ENCODE peak calls at places on chromosomes 7 and 10, in seven cellular contexts. P, Q, O, A, V, J and F are unnamed samples.

GRCh38 chr7:49850921-49851613 is 77.6 kb downstream of the VWC2 start:
- DNase-seq in P (no peak), Q (no peak), O (no peak), A (no peak), V (no peak), J (no peak), F (no peak)

GRCh38 chr10:73251683-73252444 is 580 bp downstream of the MRPS16 start:
- DNase-seq in P (no peak), Q (no peak), O (peak), A (no peak), V (no peak), J (peak), F (no peak)

GRCh38 chr7:76267107-76267834 is 35.2 kb upstream of the HSPB1 start:
- DNase-seq in P (no peak), Q (no peak), O (no peak), A (no peak), V (no peak), J (no peak), F (no peak)

GRCh38 chr10:4246881-4247358 is 461.9 kb upstream of the KLF6 start:
- DNase-seq in P (no peak), Q (no peak), O (no peak), A (no peak), V (no peak), J (peak), F (no peak)

GRCh38 chr7:129263168-129263567 is 38.3 kb downstream of the AHCYL2 start:
- DNase-seq in P (no peak), Q (no peak), O (no peak), A (no peak), V (no peak), J (no peak), F (no peak)

GRCh38 chr10:128927821-128928220 is 539.2 kb upstream of the MGMT start:
- DNase-seq in P (no peak), Q (no peak), O (peak), A (no peak), V (no peak), J (no peak), F (no peak)

GRCh38 chr7:143728333-143728862 is 29.1 kb downstream of the CTAGE6 start:
- DNase-seq in P (no peak), Q (no peak), O (no peak), A (no peak), V (no peak), J (no peak), F (no peak)

GRCh38 chr10:79446451-79447020 is 1.1 kb upstream of the ZCCHC24 start:
- DNase-seq in P (no peak), Q (peak), O (peak), A (peak), V (no peak), J (peak), F (peak)

GRCh38 chr10:131198843-131199242 is 112.7 kb downstream of the TCERG1L start:
- DNase-seq in P (no peak), Q (no peak), O (peak), A (no peak), V (no peak), J (no peak), F (no peak)

GRCh38 chr7:102974366-102975236 is 61.8 kb downstream of the LRRC17 start:
- DNase-seq in P (no peak), Q (no peak), O (no peak), A (no peak), V (no peak), J (no peak), F (no peak)

GRCh38 chr10:50554995-50555568 is 68.7 kb downstream of the SGMS1 start:
- DNase-seq in P (no peak), Q (no peak), O (no peak), A (no peak), V (no peak), J (peak), F (no peak)

GRCh38 chr10:88565072-88565471 is 18.0 kb downstream of the RNLS start:
- DNase-seq in P (no peak), Q (no peak), O (no peak), A (no peak), V (no peak), J (peak), F (no peak)

GRCh38 chr10:51469666-51470065 is 229.7 kb downstream of the CSTF2T start:
- DNase-seq in P (no peak), Q (no peak), O (no peak), A (no peak), V (no peak), J (no peak), F (no peak)

GRCh38 chr7:151013728-151014497 is 10.4 kb downstream of the ATG9B start:
- DNase-seq in P (peak), Q (peak), O (peak), A (peak), V (no peak), J (peak), F (peak)

GRCh38 chr10:102713483-102713813 is 749 bp downstream of the ARL3 start:
- DNase-seq in P (no peak), Q (no peak), O (no peak), A (no peak), V (no peak), J (no peak), F (no peak)

GRCh38 chr10:7792541-7792940 is 4.6 kb downstream of the ATP5F1C start:
- DNase-seq in P (no peak), Q (no peak), O (no peak), A (no peak), V (no peak), J (peak), F (no peak)

GRCh38 chr10:100781145-100781665 is 35.8 kb downstream of the PAX2 start:
- DNase-seq in P (no peak), Q (no peak), O (no peak), A (no peak), V (no peak), J (no peak), F (no peak)